ENCODE peak calls at places on chromosomes 5 and 9, in four cellular contexts. P, Z, K and W are unnamed samples.

GRCh38 chr9:130111805-130112204 is 58.1 kb downstream of the GPR107 start:
- DNase-seq in P (no peak), Z (no peak), K (no peak), W (no peak)

GRCh38 chr9:114281421-114282103 is 41.3 kb upstream of the ORM1 start:
- DNase-seq in P (no peak), Z (no peak), K (no peak), W (no peak)

GRCh38 chr5:119411291-119411934 is 40.9 kb upstream of the HSD17B4 start:
- DNase-seq in P (no peak), Z (no peak), K (no peak), W (no peak)

GRCh38 chr5:137566780-137567179 is 67.7 kb upstream of the SPOCK1 start:
- DNase-seq in P (no peak), Z (no peak), K (no peak), W (no peak)

GRCh38 chr5:151222769-151223446 is 984 bp downstream of the CCDC69 start:
- DNase-seq in P (peak; percentile 44), Z (no peak), K (no peak), W (no peak)

GRCh38 chr5:147963436-147963835 is 57.1 kb upstream of the C5orf46 start:
- DNase-seq in P (no peak), Z (no peak), K (no peak), W (no peak)

GRCh38 chr5:96339862-96340261 is 93.2 kb downstream of the PCSK1 start:
- DNase-seq in P (no peak), Z (no peak), K (no peak), W (no peak)

GRCh38 chr5:166716856-166717492 is 1574.5 kb upstream of the WWC1 start:
- DNase-seq in P (no peak), Z (no peak), K (no peak), W (no peak)

GRCh38 chr5:54703091-54703490 is 185.5 kb downstream of the SNX18 start:
- DNase-seq in P (no peak), Z (no peak), K (no peak), W (no peak)

GRCh38 chr9:135479469-135480052 is at the start of gene PPP1R26:
- DNase-seq in P (peak; percentile 83), Z (no peak), K (no peak), W (peak; percentile 29)

GRCh38 chr5:55437859-55438206 is 96.9 kb downstream of the PLPP1 start:
- DNase-seq in P (no peak), Z (no peak), K (no peak), W (no peak)

GRCh38 chr5:169904059-169904458 is 76.2 kb downstream of the INSYN2B start:
- DNase-seq in P (no peak), Z (no peak), K (peak; percentile 16), W (no peak)

GRCh38 chr5:79517601-79518000 is 3.7 kb upstream of the HOMER1 start:
- DNase-seq in P (no peak), Z (no peak), K (no peak), W (no peak)

GRCh38 chr9:129586647-129587046 is 34.3 kb downstream of the C9orf50 start:
- DNase-seq in P (peak; percentile 53), Z (no peak), K (no peak), W (no peak)

GRCh38 chr5:113259034-113259433 is 175.8 kb downstream of the TSSK1B start:
- DNase-seq in P (no peak), Z (no peak), K (no peak), W (no peak)

GRCh38 chr9:76576344-76576743 is 117.4 kb downstream of the GCNT1 start:
- DNase-seq in P (no peak), Z (no peak), K (peak; percentile 51), W (no peak)

GRCh38 chr5:97276721-97277120 is 93.7 kb upstream of the RIOK2 start:
- DNase-seq in P (no peak), Z (no peak), K (no peak), W (no peak)

GRCh38 chr5:33457124-33457523 is 16.4 kb downstream of the TARS1 start:
- DNase-seq in P (no peak), Z (no peak), K (no peak), W (no peak)

GRCh38 chr9:105059260-105059659 is 131.3 kb upstream of the ABCA1 start:
- DNase-seq in P (no peak), Z (no peak), K (no peak), W (no peak)

GRCh38 chr9:93060746-93061259 is 2.3 kb downstream of the SUSD3 start:
- DNase-seq in P (peak; percentile 42), Z (no peak), K (peak; percentile 40), W (no peak)
- TF ChIP-seq FOXK2 in P (no peak), Z (no peak), K (no peak), W (no peak)

GRCh38 chr5:177402271-177403043 is 2.0 kb upstream of the PFN3 start:
- DNase-seq in P (no peak), Z (no peak), K (no peak), W (peak; percentile 91)
- TF ChIP-seq FOXM1 in P (no peak), Z (no peak), K (no peak), W (no peak)

GRCh38 chr5:177426566-177427210 is at the start of gene GRK6:
- DNase-seq in P (peak; percentile 95), Z (no peak), K (no peak), W (no peak)
- TF ChIP-seq FOXK2 in P (peak; percentile 56), Z (peak; percentile 59), K (no peak), W (no peak)

GRCh38 chr9:113261917-113262671 is 13.3 kb downstream of the CDC26 start:
- DNase-seq in P (no peak), Z (peak; percentile 35), K (no peak), W (no peak)

GRCh38 chr9:113257863-113258262 is 17.5 kb downstream of the CDC26 start:
- DNase-seq in P (no peak), Z (no peak), K (no peak), W (no peak)

GRCh38 chr9:113254991-113255390 is 20.4 kb downstream of the CDC26 start:
- DNase-seq in P (no peak), Z (no peak), K (no peak), W (no peak)

GRCh38 chr9:113255431-113255830 is 19.9 kb downstream of the CDC26 start:
- DNase-seq in P (no peak), Z (no peak), K (no peak), W (no peak)

GRCh38 chr9:113258282-113258681 is 17.1 kb downstream of the CDC26 start:
- DNase-seq in P (no peak), Z (no peak), K (no peak), W (no peak)
- TF ChIP-seq FOXM1 in P (no peak), Z (no peak), K (no peak), W (no peak)

DNA sequence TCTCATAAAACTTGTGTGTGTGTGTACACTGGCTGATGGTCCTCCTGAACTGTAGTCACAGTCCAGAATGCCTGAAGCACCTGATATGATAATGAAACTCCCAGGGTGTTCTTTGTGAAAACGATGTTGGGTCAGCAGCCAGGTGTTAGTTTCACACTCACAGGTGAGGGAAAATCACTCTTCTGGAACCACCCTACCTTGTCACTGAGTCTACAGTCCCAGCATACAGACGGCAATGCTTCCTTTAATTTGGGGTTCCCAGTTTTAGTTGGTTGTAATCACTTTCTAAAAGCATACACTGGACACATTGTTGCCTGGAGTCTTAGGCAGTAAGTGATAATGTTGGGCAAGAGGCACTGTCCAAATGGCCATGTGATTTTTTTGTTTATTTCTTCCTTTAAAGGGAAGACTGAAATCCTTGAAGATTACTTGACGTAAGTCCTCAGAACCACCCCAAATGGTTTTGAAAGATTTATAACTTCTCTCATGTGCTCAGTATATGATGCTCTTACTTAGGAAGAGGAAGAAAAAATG is 18.2 kb upstream of the MGAT1 start:
- DNase-seq in P (no peak), Z (no peak), K (no peak), W (no peak)
- TF ChIP-seq FOXK2 in P (no peak), Z (no peak), K (no peak), W (no peak)

GRCh38 chr9:18396102-18396728 is 77.7 kb upstream of the ADAMTSL1 start:
- DNase-seq in P (peak; percentile 4), Z (peak; percentile 1), K (no peak), W (peak; percentile 33)

GRCh38 chr9:18394847-18395355 is 79.1 kb upstream of the ADAMTSL1 start:
- DNase-seq in P (no peak), Z (no peak), K (no peak), W (no peak)

GRCh38 chr9:18397076-18397475 is 76.9 kb upstream of the ADAMTSL1 start:
- DNase-seq in P (no peak), Z (no peak), K (no peak), W (no peak)

GRCh38 chr9:18390393-18390792 is 83.6 kb upstream of the ADAMTSL1 start:
- DNase-seq in P (no peak), Z (no peak), K (no peak), W (no peak)

GRCh38 chr9:18393340-18394130 is 80.4 kb upstream of the ADAMTSL1 start:
- DNase-seq in P (no peak), Z (peak; percentile 1), K (no peak), W (peak; percentile 32)
- TF ChIP-seq FOXM1 in P (no peak), Z (no peak), K (no peak), W (no peak)

DNA sequence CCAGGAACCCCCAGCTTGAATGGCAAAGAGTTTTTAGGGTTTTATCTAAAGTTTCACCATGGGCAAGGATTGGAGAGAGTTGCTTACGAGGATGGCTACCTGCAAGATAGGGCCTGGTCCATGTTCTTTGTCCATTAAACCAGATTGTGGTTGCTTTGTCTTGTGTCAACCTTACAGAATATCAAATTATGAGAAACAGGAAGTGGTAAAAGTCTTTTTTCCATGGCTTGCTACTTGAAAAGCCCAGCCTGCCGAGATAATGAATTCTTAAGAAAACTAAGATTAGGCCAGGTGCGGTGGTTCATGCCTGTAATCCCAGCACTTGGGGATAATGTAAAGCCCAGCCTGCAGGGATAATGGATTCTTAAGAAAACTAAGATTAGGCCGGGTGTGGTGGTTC is 24.4 kb downstream of the ZNF474 start:
- DNase-seq in P (no peak), Z (no peak), K (no peak), W (no peak)
- TF ChIP-seq FOXK2 in P (no peak), Z (no peak), K (no peak), W (no peak)

GRCh38 chr5:142543951-142544753 is 141.7 kb downstream of the FGF1 start:
- DNase-seq in P (no peak), Z (no peak), K (no peak), W (no peak)
- TF ChIP-seq FOXM1 in P (no peak), Z (no peak), K (no peak), W (no peak)